ENCODE peak calls at places on chromosomes 5 and 9, in six cellular contexts. I is keratinocyte; Y is CD8-positive, alpha-beta T cell; X is hepatocyte; F is cardiac muscle cell; B is AG04450. G is an unnamed sample. For H3K27me3, the result is how much of the 10 kb centered on the place peaks cover.

GRCh38 chr5:171369898-171370297 is 17.8 kb upstream of the NPM1 start:
- DNase-seq in X (no peak), B (no peak), F (no peak), I (no peak), Y (no peak), G (no peak)

GRCh38 chr5:44236040-44236439 is 153.2 kb downstream of the FGF10 start:
- DNase-seq in B (no peak), F (no peak), X (no peak), Y (no peak), I (no peak), G (no peak)

GRCh38 chr9:36214571-36214970 is 23.9 kb downstream of the CLTA start:
- DNase-seq in Y (no peak), B (no peak), F (peak), X (no peak), I (no peak), G (no peak)

GRCh38 chr9:72703574-72703973 is 182.2 kb downstream of the TMC1 start:
- DNase-seq in Y (no peak), B (no peak), F (peak), X (no peak), I (no peak), G (no peak)

GRCh38 chr5:172906436-172906835 is 52.8 kb upstream of the RPL26L1 start:
- DNase-seq in F (peak), Y (no peak), I (no peak), X (no peak), B (no peak), G (no peak)

GRCh38 chr5:82312373-82312856 is 34.3 kb upstream of the RPS23 start:
- DNase-seq in B (peak), Y (peak), F (peak), X (peak), I (no peak), G (peak)

GRCh38 chr9:69265891-69266290 is 59.1 kb upstream of the ENTREP1 start:
- DNase-seq in B (no peak), F (peak), I (no peak), Y (no peak), X (no peak), G (no peak)

GRCh38 chr9:93256878-93257807 is 73.2 kb downstream of the WNK2 start:
- DNase-seq in I (no peak), F (no peak), X (peak), B (no peak), Y (no peak), G (no peak)

GRCh38 chr5:621341-621761 is 9.2 kb downstream of the CEP72 start:
- DNase-seq in B (no peak), I (no peak), Y (no peak), X (no peak), F (no peak), G (no peak)

GRCh38 chr9:76373173-76373771 is 21.0 kb downstream of the RFK start:
- DNase-seq in X (peak), I (no peak), B (peak), F (peak), Y (no peak), G (peak)

GRCh38 chr9:117088140-117088539 is 326.7 kb downstream of the ASTN2 start:
- DNase-seq in B (no peak), Y (no peak), F (no peak), I (no peak), X (no peak), G (no peak)

GRCh38 chr5:33824516-33825195 is 67.1 kb downstream of the ADAMTS12 start:
- DNase-seq in Y (no peak), X (no peak), I (no peak), B (peak), F (peak), G (no peak)

GRCh38 chr9:131422241-131422792 is 28.4 kb downstream of the PRRC2B start:
- DNase-seq in B (no peak), Y (no peak), I (no peak), F (no peak), X (peak), G (no peak)
- TF ChIP-seq CTCF in B (no peak), Y (no peak), I (peak), F (no peak), X (no peak), G (peak)

GRCh38 chr9:134275379-134275778 is 50.9 kb upstream of the RXRA start:
- DNase-seq in F (no peak), B (no peak), Y (no peak), I (no peak), X (no peak), G (no peak)
- H3K27me3 ChIP-seq in F (under half), B (under half), Y (under half), I (under half), X (under half), G (half or more)

GRCh38 chr5:112918136-112918535 is 3.9 kb downstream of the REEP5 start:
- DNase-seq in B (no peak), F (no peak), X (no peak), I (no peak), Y (no peak), G (no peak)
- H3K4me3 ChIP-seq in B (no peak), F (no peak), X (no peak), I (no peak), Y (no peak), G (no peak)

DNA sequence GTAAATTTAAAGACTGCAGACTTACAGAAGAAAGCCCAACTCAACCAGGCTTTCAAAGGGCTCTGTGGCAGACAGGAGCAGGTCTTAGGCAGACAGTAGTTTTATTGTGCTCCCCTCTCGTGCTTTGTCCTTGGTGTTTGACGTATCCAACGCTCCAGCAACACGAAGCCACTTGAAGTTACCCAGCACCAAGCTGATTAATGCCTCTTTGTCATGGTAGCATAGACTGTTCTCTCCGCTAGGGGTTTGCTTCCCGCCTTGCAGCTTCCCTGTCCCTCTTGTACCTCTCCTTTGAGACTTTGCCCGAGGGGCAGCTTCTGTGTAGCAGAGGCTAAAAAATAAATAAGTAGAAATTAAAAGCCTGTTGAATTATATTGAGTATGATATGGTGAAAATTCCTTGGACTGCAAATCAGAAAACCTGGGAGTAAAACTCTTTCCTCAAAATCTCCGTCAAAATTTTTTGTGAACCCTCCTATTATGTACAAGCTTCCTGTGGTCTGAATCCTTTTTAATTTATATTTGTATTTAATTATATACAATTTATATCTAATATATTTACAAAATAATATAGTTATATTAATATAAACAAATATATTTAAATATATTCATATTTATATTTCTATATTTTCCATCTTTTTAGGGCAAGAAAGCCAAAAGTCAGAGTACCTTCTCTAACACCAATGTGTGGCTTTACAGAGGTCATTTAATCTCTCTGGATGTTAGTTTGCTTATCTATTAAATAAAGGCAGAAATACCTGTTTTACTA is 405.4 kb downstream of the DMAC1 start:
- DNase-seq in I (no peak), F (no peak), Y (no peak), X (no peak), B (no peak), G (no peak)
- TF ChIP-seq CTCF in I (no peak), F (no peak), Y (no peak), X (no peak), B (no peak), G (no peak)

GRCh38 chr9:114494776-114495569 is 10.3 kb downstream of the WHRN start:
- DNase-seq in Y (no peak), X (no peak), F (no peak), B (no peak), I (no peak), G (no peak)
- H3K27me3 ChIP-seq in Y (under half), X (under half), F (under half), B (under half), I (under half), G (under half)

GRCh38 chr9:96877269-96877668 is 23.0 kb upstream of the ZNF782 start:
- DNase-seq in I (no peak), B (no peak), X (no peak), Y (no peak), F (no peak), G (no peak)
- H3K4me3 ChIP-seq in I (peak), B (no peak), X (no peak), Y (no peak), F (no peak), G (peak)

GRCh38 chr9:90770927-90771326 is 30.7 kb upstream of the SYK start:
- DNase-seq in F (no peak), B (no peak), X (no peak), Y (no peak), I (no peak), G (no peak)

GRCh38 chr9:90772381-90772780 is 29.2 kb upstream of the SYK start:
- DNase-seq in F (no peak), Y (no peak), B (no peak), I (no peak), X (no peak), G (no peak)

GRCh38 chr9:90775657-90776056 is 26.0 kb upstream of the SYK start:
- DNase-seq in B (no peak), F (no peak), I (no peak), X (no peak), Y (no peak), G (no peak)

GRCh38 chr9:90774682-90775081 is 26.9 kb upstream of the SYK start:
- DNase-seq in Y (no peak), F (no peak), I (no peak), B (no peak), X (no peak), G (no peak)

DNA sequence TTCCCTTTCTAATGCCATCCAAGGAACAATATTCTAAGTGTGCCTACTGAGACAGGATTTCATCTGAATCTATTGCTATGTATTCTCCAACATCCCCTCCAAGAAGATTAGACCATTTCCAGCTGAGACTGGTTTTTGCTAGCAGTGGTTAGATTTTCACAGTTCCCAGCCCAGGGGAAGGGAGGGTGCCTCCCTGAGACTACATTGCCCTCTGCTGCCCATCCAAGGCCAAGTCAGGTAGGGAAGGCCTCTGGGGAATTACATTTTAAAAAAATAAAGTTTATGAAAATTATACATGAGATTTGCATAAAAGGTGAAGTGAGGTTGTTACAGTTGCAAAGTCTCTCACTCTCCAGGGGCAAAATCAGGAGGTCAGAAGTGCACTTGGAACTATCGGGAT is 28.0 kb upstream of the SYK start:
- DNase-seq in I (no peak), X (peak), B (no peak), F (no peak), Y (no peak), G (no peak)
- TF ChIP-seq CTCF in I (peak), X (peak), B (peak), F (no peak), Y (no peak), G (peak)

GRCh38 chr9:95666785-95667155 is 150.0 kb upstream of the PTCH1 start:
- DNase-seq in Y (no peak), X (no peak), I (no peak), B (no peak), F (no peak), G (no peak)
- H3K27me3 ChIP-seq in Y (under half), X (under half), I (under half), B (under half), F (under half), G (under half)